ENCODE peak calls at places on chromosomes 3 and 15, in five cellular contexts. I is GM12878, U is HEK293T, N is SK-N-SH, P is HepG2. S is an unnamed sample.

GRCh38 chr3:42080452-42080872 is 10.7 kb upstream of the TRAK1 start:
- DNase-seq in I (peak), U (no peak), N (no peak), P (peak), S (no peak)

GRCh38 chr3:63908081-63908736 is 4.0 kb downstream of the SCAANT1 start:
- DNase-seq in I (no peak), U (peak), N (peak), P (peak), S (no peak)

GRCh38 chr15:40289140-40289775 is 6.4 kb upstream of the ANKRD63 start:
- DNase-seq in I (no peak), U (no peak), N (no peak), P (no peak), S (no peak)

GRCh38 chr15:22933641-22934061 is 46.5 kb downstream of the CYFIP1 start:
- DNase-seq in I (no peak), U (no peak), N (no peak), P (no peak), S (no peak)

GRCh38 chr3:17044844-17045243 is 160.1 kb downstream of the PLCL2 start:
- DNase-seq in I (no peak), U (no peak), N (no peak), P (no peak), S (no peak)

GRCh38 chr3:161989012-161989411 is 492.4 kb downstream of the OTOL1 start:
- DNase-seq in I (no peak), U (no peak), N (no peak), P (no peak), S (no peak)

GRCh38 chr3:170506556-170506955 is 79.3 kb downstream of the SLC7A14 start:
- DNase-seq in I (no peak), U (no peak), N (no peak), P (peak), S (peak)

GRCh38 chr15:65054333-65055200 is 9.4 kb downstream of the SLC51B start:
- DNase-seq in I (no peak), U (peak), N (peak), P (peak), S (peak)

GRCh38 chr15:52133510-52134220 is 21.1 kb upstream of the BCL2L10 start:
- DNase-seq in I (no peak), U (no peak), N (no peak), P (no peak), S (no peak)

GRCh38 chr3:143171141-143171651 is 51.6 kb downstream of the CHST2 start:
- DNase-seq in I (peak), U (no peak), N (no peak), P (no peak), S (no peak)

GRCh38 chr3:24490151-24490550 is 4.5 kb downstream of the THRB start:
- DNase-seq in I (no peak), U (no peak), N (no peak), P (peak), S (no peak)

GRCh38 chr3:17151598-17152373 is 267.0 kb downstream of the PLCL2 start:
- DNase-seq in I (peak), U (no peak), N (no peak), P (no peak), S (peak)

GRCh38 chr3:11530153-11530721 is 113.5 kb downstream of the VGLL4 start:
- DNase-seq in I (no peak), U (no peak), N (no peak), P (peak), S (no peak)

GRCh38 chr3:16311960-16312451 is 47.0 kb downstream of the OXNAD1 start:
- DNase-seq in I (no peak), U (no peak), N (no peak), P (no peak), S (no peak)

GRCh38 chr3:160540546-160540945 is 24.8 kb downstream of the KPNA4 start:
- DNase-seq in I (no peak), U (no peak), N (no peak), P (no peak), S (no peak)

GRCh38 chr3:174253221-174253620 is 605.9 kb upstream of the NAALADL2 start:
- DNase-seq in I (no peak), U (no peak), N (peak), P (no peak), S (no peak)

GRCh38 chr3:157077565-157077991 is 82.4 kb downstream of the CCNL1 start:
- DNase-seq in I (no peak), U (no peak), N (no peak), P (peak), S (no peak)

GRCh38 chr3:16448691-16449090 is 64.8 kb downstream of the RFTN1 start:
- DNase-seq in I (no peak), U (peak), N (no peak), P (no peak), S (no peak)

GRCh38 chr3:197335428-197336132 is 37.2 kb upstream of the DLG1 start:
- DNase-seq in I (no peak), U (no peak), N (no peak), P (no peak), S (peak)

GRCh38 chr15:101264911-101265641 is 12.2 kb downstream of the SELENOS start:
- DNase-seq in I (peak), U (no peak), N (no peak), P (no peak), S (no peak)

GRCh38 chr15:65981837-65982696 is 112.8 kb downstream of the RAB11A start:
- DNase-seq in I (no peak), U (peak), N (peak), P (peak), S (peak)

GRCh38 chr15:40550381-40551037 is 14.3 kb downstream of the CCDC32 start:
- DNase-seq in I (peak), U (no peak), N (no peak), P (no peak), S (no peak)

GRCh38 chr15:65400760-65401606 is 21.8 kb downstream of the IGDCC4 start:
- DNase-seq in I (no peak), U (peak), N (peak), P (peak), S (peak)

GRCh38 chr3:78497692-78498091 is 1270.1 kb downstream of the ROBO1 start:
- DNase-seq in I (no peak), U (no peak), N (peak), P (no peak), S (no peak)

GRCh38 chr3:32239638-32240550 is 1.4 kb downstream of the CMTM8 start:
- DNase-seq in I (no peak), U (peak), N (peak), P (peak), S (peak)

GRCh38 chr3:53101956-53102355 is 28.3 kb downstream of the RFT1 start:
- DNase-seq in I (no peak), U (no peak), N (no peak), P (no peak), S (no peak)

GRCh38 chr3:138079901-138080300 is 35.5 kb downstream of the DZIP1L start:
- DNase-seq in I (no peak), U (no peak), N (no peak), P (no peak), S (no peak)

GRCh38 chr3:153293222-153293621 is 131.2 kb downstream of the RAP2B start:
- DNase-seq in I (no peak), U (no peak), N (no peak), P (no peak), S (no peak)

GRCh38 chr3:184816654-184817053 is 4.7 kb downstream of the VPS8 start:
- DNase-seq in I (no peak), U (no peak), N (no peak), P (no peak), S (no peak)

GRCh38 chr15:93121089-93121488 is 32.1 kb upstream of the RGMA start:
- DNase-seq in I (no peak), U (no peak), N (no peak), P (no peak), S (no peak)

GRCh38 chr3:108219336-108219735 is 2.9 kb downstream of the IFT57 start:
- DNase-seq in I (no peak), U (no peak), N (no peak), P (no peak), S (no peak)

GRCh38 chr3:123723527-123724168 is 138.8 kb upstream of the HACD2 start:
- DNase-seq in I (peak), U (peak), N (peak), P (peak), S (peak)

GRCh38 chr3:126347543-126348161 is 9.6 kb downstream of the KLF15 start:
- DNase-seq in I (no peak), U (no peak), N (no peak), P (no peak), S (no peak)

GRCh38 chr15:49238342-49238741 is 68.3 kb downstream of the GALK2 start:
- DNase-seq in I (no peak), U (no peak), N (peak), P (no peak), S (no peak)
- TF ChIP-seq FOXM1 in I (no peak), U (no peak), N (peak), P (no peak), S (no peak)

GRCh38 chr15:74958320-74958907 is 1.8 kb upstream of the RPP25 start:
- DNase-seq in I (no peak), U (no peak), N (peak), P (peak), S (no peak)
- TF ChIP-seq FOXM1 in I (no peak), U (no peak), N (no peak), P (no peak), S (no peak)

GRCh38 chr15:60179786-60180391 is 175.8 kb downstream of the FOXB1 start:
- DNase-seq in I (peak), U (peak), N (peak), P (peak), S (peak)
- TF ChIP-seq FOXM1 in I (no peak), U (no peak), N (no peak), P (no peak), S (no peak)

DNA sequence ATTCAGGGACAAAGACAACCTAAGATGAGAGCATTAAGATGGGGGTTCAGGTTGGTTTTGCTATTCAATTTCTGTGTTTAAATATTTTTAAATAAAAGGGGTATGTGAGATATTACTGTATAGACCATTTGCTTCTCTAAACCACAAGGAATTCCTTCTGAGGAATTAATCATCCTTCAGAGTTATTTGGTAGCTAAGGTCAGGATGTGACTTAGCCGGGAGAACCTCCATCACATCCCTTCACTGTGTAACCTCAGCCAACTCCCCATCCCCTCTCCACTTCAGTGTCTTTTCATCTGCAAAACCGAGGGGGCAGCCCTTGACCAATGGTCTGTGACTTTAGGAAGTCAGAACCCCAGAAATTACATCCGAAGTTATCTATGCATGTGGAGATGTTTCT is 48.7 kb upstream of the SKOR1 start:
- DNase-seq in I (no peak), U (no peak), N (no peak), P (no peak), S (no peak)
- TF ChIP-seq FOXM1 in I (no peak), U (no peak), N (no peak), P (no peak), S (no peak)

GRCh38 chr3:194219826-194220407 is 84.0 kb downstream of the HES1 start:
- DNase-seq in I (no peak), U (no peak), N (no peak), P (no peak), S (no peak)
- TF ChIP-seq FOXM1 in I (no peak), U (no peak), N (no peak), P (no peak), S (no peak)

GRCh38 chr3:3259181-3259580 is 79.7 kb upstream of the CRBN start:
- DNase-seq in I (no peak), U (no peak), N (no peak), P (no peak), S (no peak)
- TF ChIP-seq FOXM1 in I (no peak), U (no peak), N (no peak), P (no peak), S (no peak)

GRCh38 chr3:121481116-121481895 is 64.5 kb downstream of the POLQ start:
- DNase-seq in I (no peak), U (no peak), N (no peak), P (no peak), S (no peak)
- TF ChIP-seq FOXM1 in I (no peak), U (no peak), N (no peak), P (no peak), S (no peak)

GRCh38 chr15:58498821-58499580 is 67.2 kb downstream of the LIPC start:
- DNase-seq in I (no peak), U (no peak), N (no peak), P (no peak), S (no peak)
- TF ChIP-seq FOXM1 in I (no peak), U (no peak), N (no peak), P (no peak), S (no peak)

GRCh38 chr3:10259036-10259435 is 10.8 kb downstream of the TATDN2 start:
- DNase-seq in I (no peak), U (no peak), N (no peak), P (no peak), S (no peak)

GRCh38 chr3:10260211-10260701 is 12.0 kb downstream of the TATDN2 start:
- DNase-seq in I (no peak), U (no peak), N (no peak), P (no peak), S (no peak)

GRCh38 chr3:10259798-10260197 is 11.5 kb downstream of the TATDN2 start:
- DNase-seq in I (no peak), U (no peak), N (no peak), P (no peak), S (no peak)

GRCh38 chr3:10253731-10254130 is 5.5 kb downstream of the TATDN2 start:
- DNase-seq in I (no peak), U (no peak), N (no peak), P (no peak), S (no peak)

GRCh38 chr3:10255835-10256234 is 7.6 kb downstream of the TATDN2 start:
- DNase-seq in I (no peak), U (no peak), N (no peak), P (no peak), S (no peak)
- TF ChIP-seq FOXM1 in I (no peak), U (no peak), N (no peak), P (no peak), S (no peak)

GRCh38 chr3:159039286-159039685 is 237.4 kb downstream of the MFSD1 start:
- DNase-seq in I (no peak), U (no peak), N (no peak), P (no peak), S (no peak)

DNA sequence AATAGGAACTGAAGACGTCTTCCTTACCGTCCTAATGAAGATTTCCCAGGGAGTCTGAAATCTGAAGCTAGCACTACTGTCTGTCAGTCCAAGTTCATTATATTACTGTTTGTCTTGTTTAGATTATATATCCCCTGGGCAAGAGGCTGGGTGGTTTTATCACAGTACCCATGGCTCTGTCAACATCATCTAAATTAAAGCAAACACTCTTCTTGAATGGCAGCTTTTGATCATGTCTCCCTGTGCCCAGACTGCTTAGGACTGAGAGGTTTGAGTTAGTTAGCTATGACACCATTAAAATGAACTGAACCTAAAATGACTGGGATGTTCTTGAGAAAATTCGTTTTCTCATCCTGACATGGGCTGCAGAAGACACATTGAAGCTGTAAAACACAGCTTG is 243.4 kb downstream of the MFSD1 start:
- DNase-seq in I (no peak), U (no peak), N (no peak), P (no peak), S (no peak)
- TF ChIP-seq FOXM1 in I (no peak), U (no peak), N (no peak), P (no peak), S (no peak)

S was measured in K562.